ENCODE peak calls at places on chromosomes 2 and 18, in six cellular contexts. One of them, this sample, is unnamed.

GRCh38 chr2:24898122-24899109 is 21.6 kb downstream of the ADCY3 start:
- DNase-seq in IMR-90: no peak
- DNase-seq in pancreas: no peak
- DNase-seq in epithelial cell of proximal tubule: no peak
- DNase-seq in GM06990: no peak
- DNase-seq in AG04449: no peak
- DNase-seq in this sample: no peak

GRCh38 chr2:225556461-225556860 is 157.0 kb downstream of the NYAP2 start:
- DNase-seq in IMR-90: no peak
- DNase-seq in pancreas: no peak
- DNase-seq in epithelial cell of proximal tubule: no peak
- DNase-seq in GM06990: no peak
- DNase-seq in AG04449: no peak
- DNase-seq in this sample: no peak

GRCh38 chr2:20398956-20399567 is 47.8 kb upstream of the RHOB start:
- DNase-seq in IMR-90: peak; percentile 68
- DNase-seq in pancreas: no peak
- DNase-seq in epithelial cell of proximal tubule: no peak
- DNase-seq in GM06990: no peak
- DNase-seq in AG04449: no peak
- DNase-seq in this sample: no peak

GRCh38 chr2:38146917-38147307 is 71.0 kb upstream of the CYP1B1 start:
- DNase-seq in IMR-90: peak; percentile 99
- DNase-seq in pancreas: no peak
- DNase-seq in epithelial cell of proximal tubule: peak; percentile 98
- DNase-seq in GM06990: peak; percentile 51
- DNase-seq in AG04449: peak; percentile 82
- DNase-seq in this sample: peak; percentile 80

GRCh38 chr18:56812674-56813073 is 161.5 kb downstream of the WDR7 start:
- DNase-seq in IMR-90: no peak
- DNase-seq in pancreas: no peak
- DNase-seq in epithelial cell of proximal tubule: no peak
- DNase-seq in GM06990: no peak
- DNase-seq in AG04449: no peak
- DNase-seq in this sample: no peak

GRCh38 chr2:120826716-120827410 is 91.2 kb downstream of the GLI2 start:
- DNase-seq in IMR-90: no peak
- DNase-seq in pancreas: no peak
- DNase-seq in epithelial cell of proximal tubule: no peak
- DNase-seq in GM06990: no peak
- DNase-seq in AG04449: no peak
- DNase-seq in this sample: no peak

GRCh38 chr2:226488034-226488433 is 311.6 kb downstream of the IRS1 start:
- DNase-seq in IMR-90: no peak
- DNase-seq in pancreas: no peak
- DNase-seq in epithelial cell of proximal tubule: no peak
- DNase-seq in GM06990: peak; percentile 15
- DNase-seq in AG04449: no peak
- DNase-seq in this sample: no peak

GRCh38 chr2:29114514-29114840 is 738 bp upstream of the CLIP4 start:
- DNase-seq in IMR-90: no peak
- DNase-seq in pancreas: no peak
- DNase-seq in epithelial cell of proximal tubule: no peak
- DNase-seq in GM06990: no peak
- DNase-seq in AG04449: no peak
- DNase-seq in this sample: no peak

GRCh38 chr18:64416990-64417389 is 268.1 kb upstream of the LINC00305 start:
- DNase-seq in IMR-90: no peak
- DNase-seq in pancreas: no peak
- DNase-seq in epithelial cell of proximal tubule: no peak
- DNase-seq in GM06990: no peak
- DNase-seq in AG04449: no peak
- DNase-seq in this sample: no peak

GRCh38 chr2:143686585-143687164 is 557.5 kb downstream of the ARHGAP15 start:
- DNase-seq in IMR-90: peak; percentile 43
- DNase-seq in pancreas: no peak
- DNase-seq in epithelial cell of proximal tubule: peak; percentile 9
- DNase-seq in GM06990: no peak
- DNase-seq in AG04449: no peak
- DNase-seq in this sample: peak; percentile 5

GRCh38 chr18:32803571-32803970 is 30.7 kb upstream of the KLHL14 start:
- DNase-seq in IMR-90: no peak
- DNase-seq in pancreas: no peak
- DNase-seq in epithelial cell of proximal tubule: peak; percentile 76
- DNase-seq in GM06990: peak; percentile 36
- DNase-seq in AG04449: no peak
- DNase-seq in this sample: no peak

GRCh38 chr2:57141269-57141668 is 905.3 kb upstream of the VRK2 start:
- DNase-seq in IMR-90: no peak
- DNase-seq in pancreas: no peak
- DNase-seq in epithelial cell of proximal tubule: no peak
- DNase-seq in GM06990: no peak
- DNase-seq in AG04449: no peak
- DNase-seq in this sample: no peak

GRCh38 chr2:163604941-163605555 is 130.8 kb downstream of the FIGN start:
- DNase-seq in IMR-90: peak; percentile 79
- DNase-seq in pancreas: no peak
- DNase-seq in epithelial cell of proximal tubule: no peak
- DNase-seq in GM06990: no peak
- DNase-seq in AG04449: peak; percentile 34
- DNase-seq in this sample: no peak

GRCh38 chr2:145186303-145186702 is 666.4 kb upstream of the ZEB2 start:
- DNase-seq in IMR-90: peak; percentile 23
- DNase-seq in pancreas: no peak
- DNase-seq in epithelial cell of proximal tubule: no peak
- DNase-seq in GM06990: peak; percentile 4
- DNase-seq in AG04449: no peak
- DNase-seq in this sample: no peak

GRCh38 chr2:99201959-99202678 is 21.1 kb downstream of the MRPL30 start:
- DNase-seq in IMR-90: no peak
- DNase-seq in pancreas: no peak
- DNase-seq in epithelial cell of proximal tubule: no peak
- DNase-seq in GM06990: no peak
- DNase-seq in AG04449: no peak
- DNase-seq in this sample: no peak

GRCh38 chr2:120774557-120775160 is 39.0 kb downstream of the GLI2 start:
- DNase-seq in IMR-90: no peak
- DNase-seq in pancreas: peak; percentile 9
- DNase-seq in epithelial cell of proximal tubule: no peak
- DNase-seq in GM06990: no peak
- DNase-seq in AG04449: no peak
- DNase-seq in this sample: no peak

GRCh38 chr2:118371500-118371899 is 283.2 kb downstream of the INSIG2 start:
- DNase-seq in IMR-90: peak; percentile 18
- DNase-seq in pancreas: peak; percentile 30
- DNase-seq in epithelial cell of proximal tubule: no peak
- DNase-seq in GM06990: no peak
- DNase-seq in AG04449: no peak
- DNase-seq in this sample: peak; percentile 24
- TF ChIP-seq CTCF in IMR-90: peak; percentile 39
- TF ChIP-seq CTCF in pancreas: peak; percentile 39
- TF ChIP-seq CTCF in epithelial cell of proximal tubule: peak; percentile 99
- TF ChIP-seq CTCF in GM06990: peak; percentile 77
- TF ChIP-seq CTCF in AG04449: peak; percentile 89
- TF ChIP-seq CTCF in this sample: peak; percentile 96

GRCh38 chr2:216408426-216409315 is 3.6 kb upstream of the SMARCAL1 start:
- DNase-seq in IMR-90: no peak
- DNase-seq in pancreas: no peak
- DNase-seq in epithelial cell of proximal tubule: no peak
- DNase-seq in GM06990: no peak
- DNase-seq in AG04449: no peak
- DNase-seq in this sample: no peak
- TF ChIP-seq CTCF in IMR-90: no peak
- TF ChIP-seq CTCF in pancreas: no peak
- TF ChIP-seq CTCF in epithelial cell of proximal tubule: no peak
- TF ChIP-seq CTCF in GM06990: no peak
- TF ChIP-seq CTCF in AG04449: no peak
- TF ChIP-seq CTCF in this sample: no peak

GRCh38 chr2:193963472-193964119 is 1693.4 kb upstream of the SLC39A10 start:
- DNase-seq in IMR-90: no peak
- DNase-seq in pancreas: no peak
- DNase-seq in epithelial cell of proximal tubule: no peak
- DNase-seq in GM06990: no peak
- DNase-seq in AG04449: no peak
- DNase-seq in this sample: no peak
- TF ChIP-seq CTCF in IMR-90: no peak
- TF ChIP-seq CTCF in pancreas: no peak
- TF ChIP-seq CTCF in epithelial cell of proximal tubule: peak; percentile 71
- TF ChIP-seq CTCF in GM06990: peak; percentile 52
- TF ChIP-seq CTCF in AG04449: peak; percentile 46
- TF ChIP-seq CTCF in this sample: peak; percentile 60

DNA sequence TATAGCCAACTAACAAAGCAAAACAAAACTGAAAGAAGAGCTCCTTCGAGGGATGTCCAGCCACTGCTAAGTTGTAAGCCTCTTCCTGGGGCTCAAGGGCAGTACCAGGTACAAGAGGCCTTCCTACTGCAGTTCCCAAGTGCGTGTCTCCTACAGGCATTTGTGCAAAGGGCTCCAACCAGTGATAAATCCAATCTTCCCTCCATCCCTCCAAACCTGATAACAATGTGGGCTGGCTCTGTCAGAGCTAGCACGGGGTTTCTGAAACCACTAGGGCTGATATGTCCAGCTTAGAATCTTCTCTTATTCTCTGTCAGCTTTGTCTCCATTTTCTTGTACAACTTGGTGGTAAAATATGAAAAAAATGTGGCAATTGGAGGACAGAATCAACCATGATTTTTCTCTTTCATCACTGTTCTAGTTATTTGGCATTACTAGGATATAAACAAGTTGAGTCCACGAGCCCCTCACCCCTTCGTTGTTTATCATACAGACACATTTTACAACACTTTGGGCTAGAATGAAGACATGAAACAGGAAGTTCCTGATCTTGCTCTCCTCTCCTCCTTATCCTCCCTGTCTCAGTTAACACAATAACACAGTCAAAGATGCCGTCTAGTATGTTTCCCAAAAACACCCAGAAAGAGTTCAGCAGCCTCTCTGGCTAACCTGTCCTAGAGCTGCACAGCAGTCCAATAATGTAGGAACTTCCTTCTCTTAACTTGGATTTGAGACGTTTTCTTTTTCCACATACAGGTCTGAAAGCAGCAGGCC is 35.4 kb upstream of the WIPF1 start:
- DNase-seq in IMR-90: no peak
- DNase-seq in pancreas: no peak
- DNase-seq in epithelial cell of proximal tubule: no peak
- DNase-seq in GM06990: peak; percentile 38
- DNase-seq in AG04449: no peak
- DNase-seq in this sample: no peak
- TF ChIP-seq CTCF in IMR-90: no peak
- TF ChIP-seq CTCF in pancreas: no peak
- TF ChIP-seq CTCF in epithelial cell of proximal tubule: no peak
- TF ChIP-seq CTCF in GM06990: peak; percentile 24
- TF ChIP-seq CTCF in AG04449: no peak
- TF ChIP-seq CTCF in this sample: no peak

DNA sequence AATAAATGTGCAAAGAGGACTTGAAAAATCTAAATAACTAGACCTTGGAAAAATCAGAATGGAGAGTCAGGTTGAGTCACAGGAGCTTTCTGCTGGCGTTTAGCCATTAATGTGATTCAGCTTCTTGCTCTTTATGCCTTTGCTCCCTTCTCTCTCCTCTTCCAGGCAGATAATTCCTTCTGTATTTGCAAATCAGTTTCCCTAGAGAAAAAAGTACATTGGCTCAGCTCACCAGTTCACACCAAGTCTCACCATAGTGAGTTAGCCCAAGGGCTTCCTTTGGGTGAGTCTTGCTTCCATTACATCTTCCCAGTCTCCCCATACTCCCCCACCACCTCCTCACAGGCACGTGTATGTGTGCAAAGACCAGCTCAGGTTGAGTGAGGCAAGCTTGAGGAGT is 73.6 kb downstream of the CYBRD1 start:
- DNase-seq in IMR-90: peak; percentile 95
- DNase-seq in pancreas: no peak
- DNase-seq in epithelial cell of proximal tubule: peak; percentile 66
- DNase-seq in GM06990: no peak
- DNase-seq in AG04449: peak; percentile 83
- DNase-seq in this sample: peak; percentile 79
- TF ChIP-seq CTCF in IMR-90: no peak
- TF ChIP-seq CTCF in pancreas: no peak
- TF ChIP-seq CTCF in epithelial cell of proximal tubule: no peak
- TF ChIP-seq CTCF in GM06990: no peak
- TF ChIP-seq CTCF in AG04449: no peak
- TF ChIP-seq CTCF in this sample: no peak